ENCODE peak calls at places on chromosomes 2 and 18, in five cellular contexts. C, S, L, G and I are unnamed samples.

GRCh38 chr2:40466926-40467325 is 15.0 kb upstream of the SLC8A1 start:
- DNase-seq in C (no peak), S (no peak), L (no peak), G (no peak), I (no peak)

GRCh38 chr2:46847185-46847710 is 68.4 kb downstream of the MCFD2 start:
- DNase-seq in C (no peak), S (peak), L (peak), G (peak), I (no peak)

GRCh38 chr2:70554338-70554892 is 789 bp upstream of the TGFA start:
- DNase-seq in C (no peak), S (no peak), L (no peak), G (no peak), I (no peak)

GRCh38 chr2:205689837-205690236 is 7.5 kb downstream of the NRP2 start:
- DNase-seq in C (no peak), S (no peak), L (no peak), G (no peak), I (no peak)

GRCh38 chr18:78407456-78407823 is 572.2 kb upstream of the SALL3 start:
- DNase-seq in C (no peak), S (no peak), L (no peak), G (no peak), I (no peak)

GRCh38 chr2:22238967-22239366 is 1115.2 kb downstream of the TDRD15 start:
- DNase-seq in C (no peak), S (no peak), L (no peak), G (no peak), I (no peak)

GRCh38 chr2:29525921-29526320 is 395.5 kb downstream of the ALK start:
- DNase-seq in C (no peak), S (no peak), L (no peak), G (no peak), I (no peak)

GRCh38 chr2:232336241-232336736 is 42.3 kb upstream of the ALPP start:
- DNase-seq in C (no peak), S (no peak), L (no peak), G (no peak), I (no peak)

GRCh38 chr2:25586726-25587144 is 86.6 kb downstream of the DTNB start:
- DNase-seq in C (no peak), S (no peak), L (no peak), G (no peak), I (no peak)

GRCh38 chr2:205763708-205764501 is 81.6 kb downstream of the NRP2 start:
- DNase-seq in C (no peak), S (no peak), L (peak), G (peak), I (peak)

GRCh38 chr18:34031810-34032209 is 192.9 kb downstream of the NOL4 start:
- DNase-seq in C (no peak), S (peak), L (no peak), G (no peak), I (no peak)

GRCh38 chr2:84165256-84165655 is 293.8 kb downstream of the SUCLG1 start:
- DNase-seq in C (no peak), S (no peak), L (no peak), G (no peak), I (no peak)

GRCh38 chr2:23293063-23293462 is 91.9 kb upstream of the KLHL29 start:
- DNase-seq in C (no peak), S (peak), L (no peak), G (peak), I (no peak)

GRCh38 chr18:24959100-24959499 is 392.9 kb downstream of the ZNF521 start:
- DNase-seq in C (no peak), S (no peak), L (no peak), G (no peak), I (no peak)

GRCh38 chr2:12469053-12469625 is 247.6 kb upstream of the TRIB2 start:
- DNase-seq in C (no peak), S (no peak), L (no peak), G (peak), I (no peak)

GRCh38 chr2:65586516-65586915 is 154.1 kb upstream of the SPRED2 start:
- DNase-seq in C (no peak), S (no peak), L (no peak), G (no peak), I (no peak)

GRCh38 chr2:204341887-204342276 is 203.4 kb upstream of the PARD3B start:
- DNase-seq in C (no peak), S (no peak), L (no peak), G (no peak), I (no peak)

GRCh38 chr2:204340511-204340910 is 204.8 kb upstream of the PARD3B start:
- DNase-seq in C (no peak), S (no peak), L (no peak), G (peak), I (no peak)

GRCh38 chr2:204337638-204338037 is 207.6 kb upstream of the PARD3B start:
- DNase-seq in C (no peak), S (no peak), L (no peak), G (no peak), I (peak)

GRCh38 chr2:204335642-204336041 is 209.6 kb upstream of the PARD3B start:
- DNase-seq in C (no peak), S (no peak), L (no peak), G (no peak), I (no peak)

DNA sequence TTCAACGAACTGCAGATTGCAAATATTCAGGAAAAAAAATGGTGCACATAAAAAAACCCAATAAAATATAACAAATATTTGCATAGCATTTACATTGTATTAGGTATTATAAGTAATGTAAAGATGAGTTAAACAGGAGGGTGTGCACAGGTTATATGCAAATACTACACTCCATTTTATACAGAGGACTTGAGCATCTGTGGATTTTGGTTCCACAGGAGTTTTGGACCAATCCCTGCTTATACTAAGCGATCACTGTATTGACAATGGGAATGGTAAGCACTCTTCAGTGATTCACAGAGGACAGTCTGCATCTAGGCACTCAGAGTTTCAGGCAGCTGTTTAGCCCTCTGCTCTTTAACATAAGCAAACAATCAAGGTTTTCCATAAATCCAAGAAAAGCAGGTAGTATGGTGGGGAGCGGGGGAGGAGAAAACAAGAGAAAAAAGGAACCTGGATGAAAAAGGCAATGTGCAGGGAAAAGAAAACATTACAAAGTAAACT is 206.0 kb upstream of the PARD3B start:
- DNase-seq in C (no peak), S (peak), L (no peak), G (no peak), I (no peak)
- TF ChIP-seq EZH2 in C (no peak), S (no peak), L (no peak), G (no peak), I (no peak)

DNA sequence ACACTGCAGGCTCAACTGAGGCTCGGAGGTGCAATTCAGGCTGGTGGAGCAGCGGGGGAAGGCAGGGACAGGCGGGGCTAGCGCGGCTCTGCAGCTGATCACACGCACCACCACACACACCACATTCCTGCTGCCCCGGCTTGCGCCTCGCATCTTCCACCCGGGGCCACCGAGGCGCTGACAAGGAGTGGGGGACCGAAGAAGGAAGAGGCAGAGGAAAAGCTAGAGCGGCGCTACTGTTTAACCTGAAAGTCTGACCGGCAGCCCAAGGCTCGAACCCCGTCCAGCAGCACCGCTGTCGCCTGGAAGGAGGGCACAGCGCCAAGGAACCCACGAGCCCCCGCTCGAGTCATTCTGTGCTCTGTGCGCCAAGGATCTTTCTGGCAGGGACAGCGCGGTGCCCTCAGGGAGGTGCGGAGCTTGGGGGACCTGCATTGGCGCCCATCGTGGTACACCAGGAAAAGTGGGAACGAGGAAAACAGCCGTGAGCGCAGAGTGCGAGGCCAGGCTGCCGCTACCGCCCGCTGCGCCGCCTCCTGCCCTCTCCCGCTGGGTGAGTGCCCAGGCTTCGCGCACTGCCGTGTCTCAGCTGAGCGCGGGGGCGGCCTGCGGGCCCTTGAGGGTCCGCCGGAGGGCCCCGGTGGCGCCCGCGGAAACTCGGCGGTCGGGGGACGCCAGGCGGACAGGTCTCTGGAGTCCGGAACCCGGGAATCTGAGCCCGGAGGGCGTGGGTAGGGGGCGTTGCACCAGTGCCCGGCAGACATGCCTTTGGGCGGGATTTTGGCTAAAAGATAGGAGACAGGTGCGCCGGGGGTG is 865 bp upstream of the KCNJ3 start:
- DNase-seq in C (no peak), S (no peak), L (peak), G (no peak), I (no peak)
- TF ChIP-seq EZH2 in C (no peak), S (no peak), L (no peak), G (no peak), I (no peak)

GRCh38 chr2:27118525-27119329 is at the start of gene CGREF1:
- DNase-seq in C (no peak), S (peak), L (no peak), G (peak), I (no peak)
- TF ChIP-seq EZH2 in C (no peak), S (no peak), L (no peak), G (no peak), I (no peak)

DNA sequence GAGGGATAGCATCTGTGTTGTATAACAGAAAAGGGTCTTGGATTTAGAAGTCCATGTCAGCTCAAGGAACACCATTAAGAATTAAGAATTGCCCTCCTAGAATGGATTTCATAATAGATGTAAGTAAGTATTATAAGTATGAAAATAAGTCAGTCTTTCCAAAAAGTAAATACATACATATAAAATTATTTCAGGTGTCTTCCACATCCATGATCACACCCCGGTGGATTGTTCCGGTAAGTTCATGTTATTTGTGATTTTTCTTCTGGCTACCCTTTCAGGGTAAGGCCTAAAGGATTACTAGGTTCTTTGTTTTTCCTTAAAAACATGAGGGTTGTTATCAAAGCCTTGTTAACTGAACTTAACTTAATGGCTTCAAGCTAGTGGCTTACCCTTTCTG is 55.9 kb downstream of the TMEM185B start:
- DNase-seq in C (no peak), S (peak), L (no peak), G (no peak), I (no peak)
- TF ChIP-seq EZH2 in C (no peak), S (no peak), L (no peak), G (no peak), I (no peak)

GRCh38 chr2:181658444-181658843 is 1.5 kb upstream of the CERKL start:
- DNase-seq in C (no peak), S (no peak), L (no peak), G (no peak), I (no peak)
- TF ChIP-seq EZH2 in C (no peak), S (no peak), L (no peak), G (no peak), I (no peak)

DNA sequence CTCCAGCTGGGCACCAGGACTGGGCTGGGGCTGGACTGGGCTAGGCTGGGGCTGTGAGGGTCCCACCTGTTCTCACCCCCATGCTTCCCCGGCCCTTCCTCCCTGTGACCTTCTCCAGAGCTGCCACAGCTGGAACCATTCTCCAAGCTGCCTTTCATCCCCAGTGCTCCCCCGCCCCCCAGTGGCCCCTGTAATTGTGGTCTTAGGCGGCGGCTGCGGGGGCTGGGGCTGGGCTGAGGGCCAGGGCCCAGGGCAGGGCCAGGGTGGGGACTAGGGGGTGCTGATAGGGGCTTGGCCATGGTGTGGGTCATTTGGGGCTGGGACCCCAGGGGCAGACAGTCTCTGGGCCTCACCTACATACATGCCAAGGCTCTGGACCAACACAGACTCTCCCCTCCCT is 2.8 kb upstream of the WNT10A start:
- DNase-seq in C (no peak), S (no peak), L (no peak), G (no peak), I (no peak)
- TF ChIP-seq EZH2 in C (no peak), S (no peak), L (no peak), G (no peak), I (no peak)

DNA sequence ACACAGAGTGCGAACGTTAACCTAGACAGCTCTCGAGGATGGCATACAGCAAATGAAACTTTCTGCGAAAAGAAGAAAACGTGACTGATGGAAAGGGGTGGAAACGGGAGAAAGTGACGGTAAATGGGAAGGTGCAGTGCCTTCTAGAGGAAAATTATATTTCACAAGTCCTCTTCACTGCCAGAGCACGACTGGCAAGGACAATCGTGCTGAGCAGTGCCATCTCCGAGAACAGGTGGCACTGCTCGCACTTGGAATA is 425 bp downstream of the STAT1 start:
- DNase-seq in C (no peak), S (peak), L (no peak), G (no peak), I (no peak)
- TF ChIP-seq EZH2 in C (no peak), S (no peak), L (no peak), G (no peak), I (no peak)